ENCODE peak calls at places on chromosomes 13 and 19, in seven cellular contexts. One of them, this sample, is unnamed.

GRCh38 chr13:111382411-111382810 is 62.0 kb downstream of the TEX29 start:
- DNase-seq in GM04503: no peak
- DNase-seq in B cell: no peak
- DNase-seq in thyroid gland: no peak
- DNase-seq in stromal cell of bone marrow: no peak
- DNase-seq in stimulated activated CD4-positive, alpha-beta T cell treated with anti-CD3 and anti-CD28 coated beads, Interleukin-1b, Interleukin-23, amount 100 ng/mL, for 1 hour: no peak
- DNase-seq in RPMI8226: no peak
- DNase-seq in this sample: no peak

GRCh38 chr19:14167013-14167593 is 30.7 kb upstream of the ASF1B start:
- DNase-seq in RPMI8226: no peak
- DNase-seq in B cell: no peak
- DNase-seq in thyroid gland: no peak
- DNase-seq in stromal cell of bone marrow: no peak
- DNase-seq in stimulated activated CD4-positive, alpha-beta T cell treated with anti-CD3 and anti-CD28 coated beads, Interleukin-1b, Interleukin-23, amount 100 ng/mL, for 1 hour: no peak
- DNase-seq in GM04503: no peak
- DNase-seq in this sample: no peak

GRCh38 chr13:39779337-39780270 is 124.1 kb downstream of the COG6 start:
- DNase-seq in GM04503: no peak
- DNase-seq in thyroid gland: no peak
- DNase-seq in B cell: no peak
- DNase-seq in stimulated activated CD4-positive, alpha-beta T cell treated with anti-CD3 and anti-CD28 coated beads, Interleukin-1b, Interleukin-23, amount 100 ng/mL, for 1 hour: no peak
- DNase-seq in RPMI8226: peak; percentile 46
- DNase-seq in stromal cell of bone marrow: no peak
- DNase-seq in this sample: no peak

GRCh38 chr19:3335431-3336350 is 30.7 kb upstream of the NFIC start:
- DNase-seq in RPMI8226: no peak
- DNase-seq in B cell: no peak
- DNase-seq in stromal cell of bone marrow: peak; percentile 62
- DNase-seq in stimulated activated CD4-positive, alpha-beta T cell treated with anti-CD3 and anti-CD28 coated beads, Interleukin-1b, Interleukin-23, amount 100 ng/mL, for 1 hour: no peak
- DNase-seq in GM04503: no peak
- DNase-seq in thyroid gland: peak; percentile 79
- DNase-seq in this sample: no peak

GRCh38 chr19:10887616-10888367 is 16.4 kb downstream of the CARM1 start:
- DNase-seq in stimulated activated CD4-positive, alpha-beta T cell treated with anti-CD3 and anti-CD28 coated beads, Interleukin-1b, Interleukin-23, amount 100 ng/mL, for 1 hour: no peak
- DNase-seq in RPMI8226: no peak
- DNase-seq in thyroid gland: no peak
- DNase-seq in B cell: no peak
- DNase-seq in stromal cell of bone marrow: no peak
- DNase-seq in GM04503: no peak
- DNase-seq in this sample: no peak

GRCh38 chr19:58372311-58373133 is 8.3 kb downstream of the ZNF837 start:
- DNase-seq in B cell: no peak
- DNase-seq in thyroid gland: peak; percentile 48
- DNase-seq in RPMI8226: peak; percentile 65
- DNase-seq in stromal cell of bone marrow: no peak
- DNase-seq in stimulated activated CD4-positive, alpha-beta T cell treated with anti-CD3 and anti-CD28 coated beads, Interleukin-1b, Interleukin-23, amount 100 ng/mL, for 1 hour: no peak
- DNase-seq in GM04503: no peak
- DNase-seq in this sample: no peak

GRCh38 chr13:91719033-91719432 is 320.6 kb downstream of the GPC5 start:
- DNase-seq in RPMI8226: peak; percentile 26
- DNase-seq in B cell: no peak
- DNase-seq in stromal cell of bone marrow: no peak
- DNase-seq in GM04503: no peak
- DNase-seq in thyroid gland: no peak
- DNase-seq in stimulated activated CD4-positive, alpha-beta T cell treated with anti-CD3 and anti-CD28 coated beads, Interleukin-1b, Interleukin-23, amount 100 ng/mL, for 1 hour: no peak
- DNase-seq in this sample: no peak

GRCh38 chr19:54475706-54476105 is 2.6 kb upstream of the CDC42EP5 start:
- DNase-seq in stimulated activated CD4-positive, alpha-beta T cell treated with anti-CD3 and anti-CD28 coated beads, Interleukin-1b, Interleukin-23, amount 100 ng/mL, for 1 hour: no peak
- DNase-seq in RPMI8226: no peak
- DNase-seq in thyroid gland: no peak
- DNase-seq in GM04503: no peak
- DNase-seq in B cell: no peak
- DNase-seq in stromal cell of bone marrow: no peak
- DNase-seq in this sample: no peak

GRCh38 chr19:17079710-17080440 is 4.3 kb downstream of the MYO9B start:
- DNase-seq in stimulated activated CD4-positive, alpha-beta T cell treated with anti-CD3 and anti-CD28 coated beads, Interleukin-1b, Interleukin-23, amount 100 ng/mL, for 1 hour: peak; percentile 38
- DNase-seq in stromal cell of bone marrow: peak; percentile 99
- DNase-seq in B cell: peak; percentile 77
- DNase-seq in thyroid gland: peak; percentile 69
- DNase-seq in RPMI8226: peak; percentile 78
- DNase-seq in GM04503: peak; percentile 98
- DNase-seq in this sample: peak; percentile 73

GRCh38 chr19:47255947-47256687 is at the start of gene CCDC9:
- DNase-seq in thyroid gland: peak; percentile 97
- DNase-seq in stimulated activated CD4-positive, alpha-beta T cell treated with anti-CD3 and anti-CD28 coated beads, Interleukin-1b, Interleukin-23, amount 100 ng/mL, for 1 hour: no peak
- DNase-seq in RPMI8226: peak; percentile 93
- DNase-seq in B cell: peak; percentile 94
- DNase-seq in stromal cell of bone marrow: peak; percentile 91
- DNase-seq in GM04503: peak; percentile 70
- DNase-seq in this sample: peak; percentile 96

GRCh38 chr19:48194041-48194871 is 23.8 kb downstream of the ZSWIM9 start:
- DNase-seq in thyroid gland: no peak
- DNase-seq in GM04503: no peak
- DNase-seq in stromal cell of bone marrow: no peak
- DNase-seq in RPMI8226: no peak
- DNase-seq in stimulated activated CD4-positive, alpha-beta T cell treated with anti-CD3 and anti-CD28 coated beads, Interleukin-1b, Interleukin-23, amount 100 ng/mL, for 1 hour: no peak
- DNase-seq in B cell: no peak
- DNase-seq in this sample: no peak

GRCh38 chr19:35714601-35715354 is 3.0 kb upstream of the KMT2B start:
- DNase-seq in stromal cell of bone marrow: no peak
- DNase-seq in stimulated activated CD4-positive, alpha-beta T cell treated with anti-CD3 and anti-CD28 coated beads, Interleukin-1b, Interleukin-23, amount 100 ng/mL, for 1 hour: no peak
- DNase-seq in RPMI8226: peak; percentile 14
- DNase-seq in thyroid gland: no peak
- DNase-seq in GM04503: no peak
- DNase-seq in B cell: no peak
- DNase-seq in this sample: no peak

GRCh38 chr13:109985871-109986270 is 199.5 kb upstream of the IRS2 start:
- DNase-seq in B cell: no peak
- DNase-seq in stimulated activated CD4-positive, alpha-beta T cell treated with anti-CD3 and anti-CD28 coated beads, Interleukin-1b, Interleukin-23, amount 100 ng/mL, for 1 hour: no peak
- DNase-seq in thyroid gland: no peak
- DNase-seq in stromal cell of bone marrow: no peak
- DNase-seq in RPMI8226: no peak
- DNase-seq in GM04503: no peak
- DNase-seq in this sample: no peak

GRCh38 chr19:17830567-17831418 is 9.5 kb upstream of the INSL3 start:
- DNase-seq in stromal cell of bone marrow: no peak
- DNase-seq in RPMI8226: no peak
- DNase-seq in B cell: no peak
- DNase-seq in stimulated activated CD4-positive, alpha-beta T cell treated with anti-CD3 and anti-CD28 coated beads, Interleukin-1b, Interleukin-23, amount 100 ng/mL, for 1 hour: no peak
- DNase-seq in thyroid gland: no peak
- DNase-seq in GM04503: no peak
- DNase-seq in this sample: no peak

GRCh38 chr13:38348890-38349289 is 761 bp upstream of the UFM1 start:
- DNase-seq in GM04503: peak; percentile 11
- DNase-seq in stromal cell of bone marrow: peak; percentile 25
- DNase-seq in stimulated activated CD4-positive, alpha-beta T cell treated with anti-CD3 and anti-CD28 coated beads, Interleukin-1b, Interleukin-23, amount 100 ng/mL, for 1 hour: no peak
- DNase-seq in RPMI8226: peak; percentile 8
- DNase-seq in B cell: no peak
- DNase-seq in thyroid gland: peak; percentile 8
- DNase-seq in this sample: no peak

GRCh38 chr13:110993788-110994187 is 78.9 kb upstream of the ANKRD10 start:
- DNase-seq in thyroid gland: no peak
- DNase-seq in B cell: no peak
- DNase-seq in stimulated activated CD4-positive, alpha-beta T cell treated with anti-CD3 and anti-CD28 coated beads, Interleukin-1b, Interleukin-23, amount 100 ng/mL, for 1 hour: no peak
- DNase-seq in RPMI8226: no peak
- DNase-seq in stromal cell of bone marrow: no peak
- DNase-seq in GM04503: no peak
- DNase-seq in this sample: no peak

GRCh38 chr13:101875717-101876393 is 423.4 kb downstream of the ITGBL1 start:
- DNase-seq in stimulated activated CD4-positive, alpha-beta T cell treated with anti-CD3 and anti-CD28 coated beads, Interleukin-1b, Interleukin-23, amount 100 ng/mL, for 1 hour: no peak
- DNase-seq in B cell: no peak
- DNase-seq in GM04503: peak; percentile 5
- DNase-seq in stromal cell of bone marrow: peak; percentile 25
- DNase-seq in thyroid gland: no peak
- DNase-seq in RPMI8226: no peak
- DNase-seq in this sample: no peak

GRCh38 chr19:39212377-39212742 is 8.3 kb upstream of the SYCN start:
- DNase-seq in thyroid gland: no peak
- DNase-seq in GM04503: no peak
- DNase-seq in B cell: no peak
- DNase-seq in stimulated activated CD4-positive, alpha-beta T cell treated with anti-CD3 and anti-CD28 coated beads, Interleukin-1b, Interleukin-23, amount 100 ng/mL, for 1 hour: peak; percentile 20
- DNase-seq in RPMI8226: peak; percentile 47
- DNase-seq in stromal cell of bone marrow: no peak
- DNase-seq in this sample: no peak

GRCh38 chr13:71524245-71525002 is 342.6 kb downstream of the DACH1 start:
- DNase-seq in stromal cell of bone marrow: no peak
- DNase-seq in B cell: no peak
- DNase-seq in GM04503: no peak
- DNase-seq in stimulated activated CD4-positive, alpha-beta T cell treated with anti-CD3 and anti-CD28 coated beads, Interleukin-1b, Interleukin-23, amount 100 ng/mL, for 1 hour: no peak
- DNase-seq in RPMI8226: no peak
- DNase-seq in thyroid gland: no peak
- DNase-seq in this sample: no peak

GRCh38 chr19:6020166-6020967 is 42.4 kb upstream of the RANBP3 start:
- DNase-seq in RPMI8226: no peak
- DNase-seq in B cell: no peak
- DNase-seq in GM04503: no peak
- DNase-seq in stromal cell of bone marrow: no peak
- DNase-seq in thyroid gland: no peak
- DNase-seq in stimulated activated CD4-positive, alpha-beta T cell treated with anti-CD3 and anti-CD28 coated beads, Interleukin-1b, Interleukin-23, amount 100 ng/mL, for 1 hour: no peak
- DNase-seq in this sample: no peak

GRCh38 chr13:98775386-98775785 is 22.9 kb upstream of the SLC15A1 start:
- DNase-seq in GM04503: no peak
- DNase-seq in stromal cell of bone marrow: no peak
- DNase-seq in RPMI8226: no peak
- DNase-seq in thyroid gland: no peak
- DNase-seq in B cell: no peak
- DNase-seq in stimulated activated CD4-positive, alpha-beta T cell treated with anti-CD3 and anti-CD28 coated beads, Interleukin-1b, Interleukin-23, amount 100 ng/mL, for 1 hour: no peak
- DNase-seq in this sample: no peak

GRCh38 chr19:18156841-18157464 is 4.0 kb downstream of the PIK3R2 start:
- DNase-seq in stimulated activated CD4-positive, alpha-beta T cell treated with anti-CD3 and anti-CD28 coated beads, Interleukin-1b, Interleukin-23, amount 100 ng/mL, for 1 hour: no peak
- DNase-seq in thyroid gland: peak; percentile 97
- DNase-seq in B cell: no peak
- DNase-seq in RPMI8226: peak; percentile 97
- DNase-seq in GM04503: peak; percentile 16
- DNase-seq in stromal cell of bone marrow: no peak
- DNase-seq in this sample: no peak

GRCh38 chr13:32142956-32143375 is 111.4 kb downstream of the FRY start:
- DNase-seq in stromal cell of bone marrow: no peak
- DNase-seq in stimulated activated CD4-positive, alpha-beta T cell treated with anti-CD3 and anti-CD28 coated beads, Interleukin-1b, Interleukin-23, amount 100 ng/mL, for 1 hour: no peak
- DNase-seq in thyroid gland: no peak
- DNase-seq in B cell: no peak
- DNase-seq in RPMI8226: no peak
- DNase-seq in GM04503: no peak
- DNase-seq in this sample: no peak

GRCh38 chr13:101115762-101116161 is 300.5 kb downstream of the NALCN start:
- DNase-seq in thyroid gland: no peak
- DNase-seq in RPMI8226: no peak
- DNase-seq in stimulated activated CD4-positive, alpha-beta T cell treated with anti-CD3 and anti-CD28 coated beads, Interleukin-1b, Interleukin-23, amount 100 ng/mL, for 1 hour: no peak
- DNase-seq in stromal cell of bone marrow: peak; percentile 8
- DNase-seq in B cell: no peak
- DNase-seq in GM04503: no peak
- DNase-seq in this sample: no peak

GRCh38 chr19:47495478-47496372 is 11.7 kb upstream of the KPTN start:
- DNase-seq in stromal cell of bone marrow: no peak
- DNase-seq in B cell: no peak
- DNase-seq in stimulated activated CD4-positive, alpha-beta T cell treated with anti-CD3 and anti-CD28 coated beads, Interleukin-1b, Interleukin-23, amount 100 ng/mL, for 1 hour: no peak
- DNase-seq in RPMI8226: no peak
- DNase-seq in thyroid gland: no peak
- DNase-seq in GM04503: no peak
- DNase-seq in this sample: no peak

GRCh38 chr13:20609145-20609544 is 42.2 kb downstream of the IFT88 start:
- DNase-seq in stimulated activated CD4-positive, alpha-beta T cell treated with anti-CD3 and anti-CD28 coated beads, Interleukin-1b, Interleukin-23, amount 100 ng/mL, for 1 hour: no peak
- DNase-seq in B cell: no peak
- DNase-seq in RPMI8226: no peak
- DNase-seq in stromal cell of bone marrow: peak; percentile 32
- DNase-seq in GM04503: peak; percentile 17
- DNase-seq in thyroid gland: no peak
- DNase-seq in this sample: no peak

GRCh38 chr19:46000497-46001246 is 5.4 kb downstream of the CCDC61 start:
- DNase-seq in thyroid gland: peak; percentile 26
- DNase-seq in B cell: peak; percentile 57
- DNase-seq in RPMI8226: no peak
- DNase-seq in stimulated activated CD4-positive, alpha-beta T cell treated with anti-CD3 and anti-CD28 coated beads, Interleukin-1b, Interleukin-23, amount 100 ng/mL, for 1 hour: peak; percentile 48
- DNase-seq in stromal cell of bone marrow: no peak
- DNase-seq in GM04503: no peak
- DNase-seq in this sample: no peak

GRCh38 chr13:110944121-110944967 is 29.5 kb upstream of the ANKRD10 start:
- DNase-seq in stromal cell of bone marrow: peak; percentile 31
- DNase-seq in thyroid gland: no peak
- DNase-seq in GM04503: peak; percentile 29
- DNase-seq in RPMI8226: peak; percentile 35
- DNase-seq in stimulated activated CD4-positive, alpha-beta T cell treated with anti-CD3 and anti-CD28 coated beads, Interleukin-1b, Interleukin-23, amount 100 ng/mL, for 1 hour: no peak
- DNase-seq in B cell: no peak
- DNase-seq in this sample: no peak

GRCh38 chr13:47945738-47946137 is 55.3 kb downstream of the SUCLA2 start:
- DNase-seq in stromal cell of bone marrow: no peak
- DNase-seq in B cell: no peak
- DNase-seq in thyroid gland: no peak
- DNase-seq in GM04503: no peak
- DNase-seq in RPMI8226: no peak
- DNase-seq in stimulated activated CD4-positive, alpha-beta T cell treated with anti-CD3 and anti-CD28 coated beads, Interleukin-1b, Interleukin-23, amount 100 ng/mL, for 1 hour: no peak
- DNase-seq in this sample: no peak

GRCh38 chr19:47274891-47275865 is 493 bp downstream of the INAFM1 start:
- DNase-seq in RPMI8226: peak; percentile 22
- DNase-seq in thyroid gland: peak; percentile 63
- DNase-seq in B cell: no peak
- DNase-seq in stimulated activated CD4-positive, alpha-beta T cell treated with anti-CD3 and anti-CD28 coated beads, Interleukin-1b, Interleukin-23, amount 100 ng/mL, for 1 hour: no peak
- DNase-seq in stromal cell of bone marrow: no peak
- DNase-seq in GM04503: no peak
- DNase-seq in this sample: no peak

GRCh38 chr13:33069365-33069764 is 53.1 kb downstream of the KL start:
- DNase-seq in thyroid gland: no peak
- DNase-seq in stimulated activated CD4-positive, alpha-beta T cell treated with anti-CD3 and anti-CD28 coated beads, Interleukin-1b, Interleukin-23, amount 100 ng/mL, for 1 hour: no peak
- DNase-seq in B cell: no peak
- DNase-seq in RPMI8226: no peak
- DNase-seq in GM04503: no peak
- DNase-seq in stromal cell of bone marrow: no peak
- DNase-seq in this sample: no peak

This sample was measured in GOT3.